ENCODE peak calls at places on chromosome 18, in six cellular contexts. One of them, this sample, is unnamed.

GRCh38 chr18:63963610-63964256 is 6.1 kb upstream of the SERPINB8 start:
- DNase-seq in WERI-Rb-1: peak
- DNase-seq in mesothelial cell of epicardium: no peak
- DNase-seq in lower lobe of right lung: no peak
- DNase-seq in SK-N-SH: peak
- DNase-seq in HCT116: peak
- DNase-seq in this sample: no peak

GRCh38 chr18:657311-657997 is at the start of gene TYMS:
- DNase-seq in WERI-Rb-1: peak
- DNase-seq in mesothelial cell of epicardium: peak
- DNase-seq in lower lobe of right lung: peak
- DNase-seq in SK-N-SH: peak
- DNase-seq in HCT116: peak
- DNase-seq in this sample: no peak

GRCh38 chr18:23563377-23564043 is 22.8 kb downstream of the NPC1 start:
- DNase-seq in WERI-Rb-1: no peak
- DNase-seq in mesothelial cell of epicardium: no peak
- DNase-seq in lower lobe of right lung: no peak
- DNase-seq in SK-N-SH: no peak
- DNase-seq in HCT116: no peak
- DNase-seq in this sample: no peak

GRCh38 chr18:79429785-79430281 is 34.1 kb downstream of the NFATC1 start:
- DNase-seq in WERI-Rb-1: no peak
- DNase-seq in mesothelial cell of epicardium: no peak
- DNase-seq in lower lobe of right lung: no peak
- DNase-seq in SK-N-SH: no peak
- DNase-seq in HCT116: no peak
- DNase-seq in this sample: no peak

GRCh38 chr18:13566941-13567762 is 159.2 kb downstream of the FAM210A start:
- DNase-seq in WERI-Rb-1: no peak
- DNase-seq in mesothelial cell of epicardium: no peak
- DNase-seq in lower lobe of right lung: peak
- DNase-seq in SK-N-SH: no peak
- DNase-seq in HCT116: no peak
- DNase-seq in this sample: no peak

GRCh38 chr18:67282796-67283195 is 233.7 kb downstream of the DSEL start:
- DNase-seq in WERI-Rb-1: no peak
- DNase-seq in mesothelial cell of epicardium: no peak
- DNase-seq in lower lobe of right lung: no peak
- DNase-seq in SK-N-SH: no peak
- DNase-seq in HCT116: no peak
- DNase-seq in this sample: no peak

GRCh38 chr18:72830109-72830508 is 37.7 kb downstream of the NETO1 start:
- DNase-seq in WERI-Rb-1: no peak
- DNase-seq in mesothelial cell of epicardium: peak
- DNase-seq in lower lobe of right lung: no peak
- DNase-seq in SK-N-SH: no peak
- DNase-seq in HCT116: no peak
- DNase-seq in this sample: no peak

GRCh38 chr18:47752796-47753645 is 177.4 kb downstream of the SMAD2 start:
- DNase-seq in WERI-Rb-1: no peak
- DNase-seq in mesothelial cell of epicardium: peak
- DNase-seq in lower lobe of right lung: no peak
- DNase-seq in SK-N-SH: no peak
- DNase-seq in HCT116: no peak
- DNase-seq in this sample: no peak

GRCh38 chr18:24315170-24315569 is 82.5 kb downstream of the OSBPL1A start:
- DNase-seq in WERI-Rb-1: no peak
- DNase-seq in mesothelial cell of epicardium: no peak
- DNase-seq in lower lobe of right lung: no peak
- DNase-seq in SK-N-SH: no peak
- DNase-seq in HCT116: no peak
- DNase-seq in this sample: no peak

GRCh38 chr18:45684341-45685115 is 39.5 kb upstream of the SLC14A1 start:
- DNase-seq in WERI-Rb-1: no peak
- DNase-seq in mesothelial cell of epicardium: no peak
- DNase-seq in lower lobe of right lung: no peak
- DNase-seq in SK-N-SH: no peak
- DNase-seq in HCT116: no peak
- DNase-seq in this sample: no peak

GRCh38 chr18:13539050-13539449 is 187.3 kb downstream of the FAM210A start:
- DNase-seq in WERI-Rb-1: no peak
- DNase-seq in mesothelial cell of epicardium: no peak
- DNase-seq in lower lobe of right lung: no peak
- DNase-seq in SK-N-SH: no peak
- DNase-seq in HCT116: no peak
- DNase-seq in this sample: no peak

GRCh38 chr18:21243041-21243431 is 1.0 kb downstream of the GREB1L start:
- DNase-seq in WERI-Rb-1: peak
- DNase-seq in mesothelial cell of epicardium: peak
- DNase-seq in lower lobe of right lung: no peak
- DNase-seq in SK-N-SH: no peak
- DNase-seq in HCT116: no peak
- DNase-seq in this sample: no peak

GRCh38 chr18:49072524-49072934 is 121.8 kb upstream of the SMAD7 start:
- DNase-seq in WERI-Rb-1: no peak
- DNase-seq in mesothelial cell of epicardium: no peak
- DNase-seq in lower lobe of right lung: no peak
- DNase-seq in SK-N-SH: peak
- DNase-seq in HCT116: no peak
- DNase-seq in this sample: no peak

GRCh38 chr18:33951031-33951430 is 273.7 kb downstream of the NOL4 start:
- DNase-seq in WERI-Rb-1: no peak
- DNase-seq in mesothelial cell of epicardium: no peak
- DNase-seq in lower lobe of right lung: no peak
- DNase-seq in SK-N-SH: no peak
- DNase-seq in HCT116: no peak
- DNase-seq in this sample: no peak

GRCh38 chr18:63472380-63472779 is 4.4 kb upstream of the SERPINB5 start:
- DNase-seq in WERI-Rb-1: no peak
- DNase-seq in mesothelial cell of epicardium: no peak
- DNase-seq in lower lobe of right lung: no peak
- DNase-seq in SK-N-SH: no peak
- DNase-seq in HCT116: peak
- DNase-seq in this sample: no peak

GRCh38 chr18:26089247-26090129 is 925 bp downstream of the SS18 start:
- DNase-seq in WERI-Rb-1: no peak
- DNase-seq in mesothelial cell of epicardium: no peak
- DNase-seq in lower lobe of right lung: no peak
- DNase-seq in SK-N-SH: peak
- DNase-seq in HCT116: no peak
- DNase-seq in this sample: no peak

GRCh38 chr18:40011201-40011600 is 1943.8 kb upstream of the PIK3C3 start:
- DNase-seq in WERI-Rb-1: no peak
- DNase-seq in mesothelial cell of epicardium: no peak
- DNase-seq in lower lobe of right lung: no peak
- DNase-seq in SK-N-SH: no peak
- DNase-seq in HCT116: no peak
- DNase-seq in this sample: no peak

GRCh38 chr18:23377669-23378469 is 75.2 kb upstream of the RIOK3 start:
- DNase-seq in WERI-Rb-1: no peak
- DNase-seq in mesothelial cell of epicardium: no peak
- DNase-seq in lower lobe of right lung: no peak
- DNase-seq in SK-N-SH: no peak
- DNase-seq in HCT116: peak
- DNase-seq in this sample: no peak

GRCh38 chr18:50274044-50274442 is 7.3 kb downstream of the MBD1 start:
- DNase-seq in WERI-Rb-1: no peak
- DNase-seq in mesothelial cell of epicardium: no peak
- DNase-seq in lower lobe of right lung: no peak
- DNase-seq in SK-N-SH: no peak
- DNase-seq in HCT116: no peak
- DNase-seq in this sample: no peak
- TF ChIP-seq CTCF in WERI-Rb-1: no peak
- TF ChIP-seq CTCF in mesothelial cell of epicardium: no peak
- TF ChIP-seq CTCF in lower lobe of right lung: no peak
- TF ChIP-seq CTCF in SK-N-SH: no peak
- TF ChIP-seq CTCF in HCT116: no peak
- TF ChIP-seq CTCF in this sample: no peak

GRCh38 chr18:36300211-36300610 is 2.7 kb downstream of the FHOD3 start:
- DNase-seq in WERI-Rb-1: no peak
- DNase-seq in mesothelial cell of epicardium: no peak
- DNase-seq in lower lobe of right lung: no peak
- DNase-seq in SK-N-SH: no peak
- DNase-seq in HCT116: no peak
- DNase-seq in this sample: no peak
- TF ChIP-seq CTCF in WERI-Rb-1: no peak
- TF ChIP-seq CTCF in mesothelial cell of epicardium: no peak
- TF ChIP-seq CTCF in lower lobe of right lung: no peak
- TF ChIP-seq CTCF in SK-N-SH: no peak
- TF ChIP-seq CTCF in HCT116: no peak
- TF ChIP-seq CTCF in this sample: no peak

GRCh38 chr18:6729247-6730091 is at the start of gene ARHGAP28:
- DNase-seq in WERI-Rb-1: peak
- DNase-seq in mesothelial cell of epicardium: peak
- DNase-seq in lower lobe of right lung: peak
- DNase-seq in SK-N-SH: peak
- DNase-seq in HCT116: no peak
- DNase-seq in this sample: peak
- TF ChIP-seq CTCF in WERI-Rb-1: peak
- TF ChIP-seq CTCF in mesothelial cell of epicardium: no peak
- TF ChIP-seq CTCF in lower lobe of right lung: no peak
- TF ChIP-seq CTCF in SK-N-SH: peak
- TF ChIP-seq CTCF in HCT116: no peak
- TF ChIP-seq CTCF in this sample: no peak

GRCh38 chr18:43420950-43421349 is 143.7 kb upstream of the SYT4 start:
- DNase-seq in WERI-Rb-1: peak
- DNase-seq in mesothelial cell of epicardium: no peak
- DNase-seq in lower lobe of right lung: no peak
- DNase-seq in SK-N-SH: no peak
- DNase-seq in HCT116: no peak
- DNase-seq in this sample: no peak
- TF ChIP-seq CTCF in WERI-Rb-1: peak
- TF ChIP-seq CTCF in mesothelial cell of epicardium: no peak
- TF ChIP-seq CTCF in lower lobe of right lung: no peak
- TF ChIP-seq CTCF in SK-N-SH: peak
- TF ChIP-seq CTCF in HCT116: no peak
- TF ChIP-seq CTCF in this sample: no peak

This sample was measured in omental fat pad.